ENCODE peak calls at places on chromosomes 6 and 20, in nine cellular contexts. W is NT2/D1, K is astrocyte of the hippocampus, S is hippocampal formation, Z is AG04450, R is NCI-H1092, X is kidney tubule cell, I is choroid plexus epithelial cell, J is fibroblast of the aortic adventitia. H is an unnamed sample.

GRCh38 chr20:46209930-46210671 is 92.0 kb downstream of the CD40 start:
- DNase-seq in W (no peak), K (no peak), S (no peak), Z (no peak), R (no peak), X (no peak), I (no peak), J (no peak), H (no peak)

GRCh38 chr20:12237772-12238171 is 320.1 kb downstream of the BTBD3 start:
- DNase-seq in W (no peak), K (peak), S (peak), Z (no peak), R (no peak), X (no peak), I (no peak), J (peak), H (no peak)

GRCh38 chr6:35496036-35496850 is 636 bp downstream of the TEAD3 start:
- DNase-seq in W (no peak), K (peak), S (no peak), Z (no peak), R (no peak), X (peak), I (no peak), J (peak), H (no peak)

GRCh38 chr20:51763965-51764602 is 4.1 kb downstream of the ATP9A start:
- DNase-seq in W (no peak), K (peak), S (no peak), Z (no peak), R (no peak), X (no peak), I (peak), J (no peak), H (peak)

GRCh38 chr6:74182992-74183391 is 487.0 kb downstream of the CD109 start:
- DNase-seq in W (no peak), K (no peak), S (no peak), Z (no peak), R (peak), X (no peak), I (no peak), J (no peak), H (no peak)

GRCh38 chr6:158781692-158782373 is 37.3 kb downstream of the EZR start:
- DNase-seq in W (no peak), K (no peak), S (no peak), Z (no peak), R (no peak), X (no peak), I (no peak), J (no peak), H (no peak)

GRCh38 chr6:49606696-49607390 is 29.8 kb downstream of the RHAG start:
- DNase-seq in W (peak), K (peak), S (peak), Z (peak), R (peak), X (peak), I (peak), J (peak), H (peak)

GRCh38 chr6:6806793-6807518 is 218.4 kb downstream of the LY86 start:
- DNase-seq in W (no peak), K (no peak), S (peak), Z (no peak), R (no peak), X (no peak), I (no peak), J (peak), H (no peak)

GRCh38 chr6:33199687-33200233 is 705 bp downstream of the RXRB start:
- DNase-seq in W (no peak), K (peak), S (no peak), Z (no peak), R (no peak), X (peak), I (peak), J (peak), H (peak)

GRCh38 chr20:7742479-7742878 is 197.8 kb downstream of the HAO1 start:
- DNase-seq in W (no peak), K (no peak), S (no peak), Z (peak), R (no peak), X (peak), I (peak), J (peak), H (peak)

GRCh38 chr6:149464411-149464810 is 20.4 kb downstream of the ZC3H12D start:
- DNase-seq in W (no peak), K (no peak), S (no peak), Z (no peak), R (no peak), X (peak), I (no peak), J (no peak), H (no peak)

GRCh38 chr6:35140991-35141720 is at the start of gene TCP11:
- DNase-seq in W (no peak), K (no peak), S (no peak), Z (no peak), R (no peak), X (no peak), I (no peak), J (no peak), H (no peak)

GRCh38 chr6:91911945-91912344 is 1325.1 kb upstream of the MAP3K7 start:
- DNase-seq in W (no peak), K (no peak), S (no peak), Z (no peak), R (no peak), X (no peak), I (no peak), J (no peak), H (no peak)

GRCh38 chr6:160110724-160111123 is 10.9 kb upstream of the SLC22A1 start:
- DNase-seq in W (no peak), K (no peak), S (no peak), Z (no peak), R (no peak), X (no peak), I (peak), J (peak), H (no peak)

GRCh38 chr6:71333700-71334099 is 45.1 kb downstream of the OGFRL1 start:
- DNase-seq in W (no peak), K (peak), S (no peak), Z (peak), R (no peak), X (peak), I (peak), J (peak), H (peak)

GRCh38 chr6:75204959-75205775 is 686 bp downstream of the COL12A1 start:
- DNase-seq in W (no peak), K (peak), S (no peak), Z (peak), R (no peak), X (peak), I (peak), J (peak), H (no peak)

GRCh38 chr6:16108996-16109658 is 19.8 kb upstream of the MYLIP start:
- DNase-seq in W (no peak), K (peak), S (no peak), Z (no peak), R (no peak), X (no peak), I (peak), J (peak), H (no peak)

GRCh38 chr6:140915001-140915950 is 1217.4 kb upstream of the GJE1 start:
- DNase-seq in W (no peak), K (no peak), S (no peak), Z (no peak), R (peak), X (no peak), I (peak), J (no peak), H (no peak)

GRCh38 chr6:139881728-139882211 is 507.3 kb upstream of the CITED2 start:
- DNase-seq in W (no peak), K (peak), S (no peak), Z (no peak), R (peak), X (peak), I (peak), J (peak), H (peak)

GRCh38 chr6:116328528-116328903 is 42.2 kb upstream of the DSE start:
- DNase-seq in W (no peak), K (no peak), S (no peak), Z (no peak), R (no peak), X (no peak), I (peak), J (peak), H (no peak)

GRCh38 chr6:43378631-43379030 is 9.2 kb upstream of the ZNF318 start:
- DNase-seq in W (no peak), K (no peak), S (no peak), Z (no peak), R (no peak), X (peak), I (no peak), J (no peak), H (peak)

GRCh38 chr6:148800535-148800934 is 53.7 kb downstream of the UST start:
- DNase-seq in W (no peak), K (no peak), S (no peak), Z (no peak), R (no peak), X (no peak), I (no peak), J (peak), H (no peak)

GRCh38 chr6:18327621-18328548 is 59.3 kb upstream of the RNF144B start:
- DNase-seq in W (no peak), K (no peak), S (no peak), Z (no peak), R (no peak), X (peak), I (no peak), J (peak), H (peak)

GRCh38 chr6:26260791-26261484 is 104.1 kb upstream of the BTN3A2 start:
- DNase-seq in W (no peak), K (no peak), S (no peak), Z (no peak), R (no peak), X (no peak), I (no peak), J (no peak), H (no peak)

GRCh38 chr20:35344354-35344837 is 52.2 kb upstream of the FAM83C start:
- DNase-seq in W (no peak), K (no peak), S (no peak), Z (peak), R (no peak), X (peak), I (peak), J (peak), H (peak)

GRCh38 chr20:12575352-12576095 is 433.2 kb upstream of the SPTLC3 start:
- DNase-seq in W (no peak), K (peak), S (no peak), Z (no peak), R (no peak), X (no peak), I (peak), J (no peak), H (peak)

GRCh38 chr6:130969807-130970491 is 93.1 kb downstream of the EPB41L2 start:
- DNase-seq in W (no peak), K (no peak), S (no peak), Z (no peak), R (no peak), X (no peak), I (peak), J (peak), H (no peak)

GRCh38 chr20:12327205-12327604 is 409.5 kb downstream of the BTBD3 start:
- DNase-seq in W (no peak), K (no peak), S (no peak), Z (no peak), R (no peak), X (no peak), I (peak), J (no peak), H (no peak)

GRCh38 chr6:3768502-3768901 is 17.0 kb upstream of the PXDC1 start:
- DNase-seq in W (no peak), K (no peak), S (no peak), Z (no peak), R (no peak), X (no peak), I (peak), J (no peak), H (no peak)

GRCh38 chr6:147667082-147667481 is 158.6 kb downstream of the SAMD5 start:
- DNase-seq in W (no peak), K (no peak), S (no peak), Z (no peak), R (no peak), X (no peak), I (no peak), J (no peak), H (no peak)